ENCODE peak calls at places on chromosomes 2 and 18, in nine cellular contexts. W is left ventricle myocardium superior; G is posterior cingulate gyrus; U is T-helper 1 cell; Z is HCEC 1CT; S is endodermal cell; P is GF-D8; L is activated naive CD4-positive, alpha-beta T cell; N is kidney glomerular epithelial cell. E is an unnamed sample.

GRCh38 chr18:6866552-6866951 is 137.0 kb downstream of the ARHGAP28 start:
- DNase-seq in N (no peak), Z (no peak), L (no peak), U (no peak), S (no peak), W (no peak), P (no peak), G (no peak), E (no peak)

GRCh38 chr2:181104512-181105121 is 124.2 kb downstream of the UBE2E3 start:
- DNase-seq in L (no peak), W (no peak), G (no peak), Z (peak), U (peak), P (no peak), S (no peak), N (peak), E (no peak)

GRCh38 chr2:66478729-66479316 is 43.9 kb downstream of the MEIS1 start:
- DNase-seq in W (no peak), S (no peak), G (no peak), L (no peak), U (no peak), P (peak), Z (no peak), N (no peak), E (no peak)

GRCh38 chr2:40329739-40330047 is 122.2 kb downstream of the SLC8A1 start:
- DNase-seq in N (no peak), W (peak), U (no peak), G (no peak), P (no peak), Z (no peak), S (no peak), L (no peak), E (no peak)

GRCh38 chr18:57784034-57784815 is 18.9 kb downstream of the ATP8B1 start:
- DNase-seq in W (no peak), L (no peak), S (no peak), U (no peak), G (no peak), N (peak), P (no peak), Z (peak), E (no peak)

GRCh38 chr2:240567137-240567871 is 980 bp upstream of the RNPEPL1 start:
- DNase-seq in Z (no peak), L (no peak), N (no peak), S (peak), W (no peak), U (peak), G (no peak), P (peak), E (peak)

GRCh38 chr18:40832362-40832761 is 1122.7 kb upstream of the PIK3C3 start:
- DNase-seq in S (no peak), G (no peak), N (no peak), Z (no peak), U (no peak), W (no peak), P (no peak), L (no peak), E (no peak)

GRCh38 chr2:25314514-25315315 is 27.0 kb downstream of the DNMT3A start:
- DNase-seq in W (peak), S (peak), Z (no peak), G (peak), L (peak), U (peak), N (no peak), P (no peak), E (peak)

GRCh38 chr2:71043531-71044407 is 24.7 kb upstream of the NAGK start:
- DNase-seq in G (no peak), S (no peak), N (no peak), L (no peak), Z (no peak), W (no peak), P (no peak), U (peak), E (no peak)

GRCh38 chr2:161947394-161947793 is 126.6 kb downstream of the DPP4 start:
- DNase-seq in L (no peak), W (no peak), S (no peak), Z (no peak), U (no peak), P (no peak), G (no peak), N (no peak), E (no peak)

GRCh38 chr2:141280037-141280436 is 850.8 kb downstream of the LRP1B start:
- DNase-seq in G (no peak), U (no peak), N (no peak), Z (no peak), P (no peak), L (no peak), W (no peak), S (no peak), E (no peak)

GRCh38 chr2:122627388-122627787 is 871.9 kb downstream of the TSN start:
- DNase-seq in U (no peak), W (no peak), L (no peak), P (no peak), N (no peak), G (no peak), Z (peak), S (no peak), E (no peak)

GRCh38 chr18:35490894-35491688 is 6.7 kb downstream of the INO80C start:
- DNase-seq in S (peak), P (no peak), N (no peak), U (no peak), W (no peak), L (no peak), G (no peak), Z (no peak), E (no peak)

GRCh38 chr18:41771971-41772370 is 183.1 kb upstream of the PIK3C3 start:
- DNase-seq in S (no peak), L (no peak), Z (peak), U (no peak), W (no peak), N (no peak), G (no peak), P (no peak), E (no peak)

GRCh38 chr18:44133483-44133882 is 547.2 kb upstream of the SETBP1 start:
- DNase-seq in U (no peak), P (no peak), S (no peak), N (no peak), L (no peak), G (no peak), W (no peak), Z (no peak), E (no peak)

GRCh38 chr2:100733344-100734187 is 86.4 kb upstream of the NPAS2 start:
- DNase-seq in Z (peak), N (no peak), G (no peak), L (no peak), S (peak), W (peak), P (peak), U (no peak), E (no peak)

E was measured in natural killer cell.